ENCODE peak calls at places on chromosomes 16 and 17, in nine cellular contexts. M is HCT116; Z is LoVo; F is ovary; I is NCI-H524; X is CD8-positive, alpha-beta memory T cell; N is AG10803; D is psoas muscle; V is fibroblast of lung. O is an unnamed sample.

GRCh38 chr17:58913971-58914769 is 158.5 kb downstream of the PPM1E start:
- DNase-seq in M (no peak), Z (no peak), F (no peak), I (no peak), X (no peak), N (peak; percentile 63), D (no peak), V (peak; percentile 6), O (no peak)

GRCh38 chr17:20256144-20256543 is 211.2 kb downstream of the LGALS9B start:
- DNase-seq in M (no peak), Z (no peak), F (no peak), I (no peak), X (no peak), N (no peak), D (no peak), V (no peak), O (no peak)

GRCh38 chr17:1906622-1907021 is 76.8 kb downstream of the RPA1 start:
- DNase-seq in M (no peak), Z (no peak), F (no peak), I (no peak), X (no peak), N (no peak), D (no peak), V (no peak), O (no peak)

GRCh38 chr17:75153854-75154194 is 488 bp downstream of the JPT1 start:
- DNase-seq in M (no peak), Z (no peak), F (no peak), I (peak; percentile 50), X (peak; percentile 14), N (no peak), D (peak; percentile 54), V (no peak), O (no peak)

GRCh38 chr17:48439473-48439872 is 9.5 kb upstream of the SKAP1 start:
- DNase-seq in M (no peak), Z (no peak), F (no peak), I (no peak), X (no peak), N (no peak), D (no peak), V (no peak), O (no peak)

GRCh38 chr16:13012591-13012990 is 111.2 kb downstream of the SHISA9 start:
- DNase-seq in M (no peak), Z (no peak), F (no peak), I (no peak), X (no peak), N (no peak), D (no peak), V (no peak), O (peak; percentile 3)

GRCh38 chr16:79519448-79519847 is 81.1 kb downstream of the MAF start:
- DNase-seq in M (no peak), Z (no peak), F (no peak), I (no peak), X (no peak), N (no peak), D (peak; percentile 59), V (no peak), O (no peak)

GRCh38 chr17:12859520-12859919 is 70.2 kb downstream of the ARHGAP44 start:
- DNase-seq in M (no peak), Z (no peak), F (no peak), I (no peak), X (no peak), N (no peak), D (no peak), V (peak; percentile 33), O (no peak)

GRCh38 chr17:81804559-81805399 is 829 bp downstream of the GCGR start:
- DNase-seq in M (no peak), Z (no peak), F (no peak), I (no peak), X (no peak), N (no peak), D (no peak), V (no peak), O (peak; percentile 44)

GRCh38 chr17:51427259-51428255 is 167.2 kb downstream of the UTP18 start:
- DNase-seq in M (no peak), Z (no peak), F (no peak), I (peak; percentile 41), X (peak; percentile 48), N (no peak), D (no peak), V (no peak), O (no peak)

GRCh38 chr16:87033541-87034300 is 283.5 kb downstream of the C16orf95 start:
- DNase-seq in M (no peak), Z (no peak), F (no peak), I (no peak), X (no peak), N (no peak), D (no peak), V (peak; percentile 50), O (no peak)

GRCh38 chr17:77455111-77455877 is 314.5 kb downstream of the SEC14L1 start:
- DNase-seq in M (no peak), Z (no peak), F (no peak), I (no peak), X (no peak), N (peak; percentile 47), D (no peak), V (peak; percentile 99), O (no peak)

GRCh38 chr16:56662357-56663354 is 4.9 kb downstream of the MT1F start:
- DNase-seq in M (no peak), Z (no peak), F (no peak), I (no peak), X (no peak), N (no peak), D (no peak), V (no peak), O (peak; percentile 16)

GRCh38 chr17:58338907-58339774 is 10.5 kb upstream of the TSPOAP1 start:
- DNase-seq in M (no peak), Z (no peak), F (no peak), I (no peak), X (no peak), N (peak; percentile 80), D (peak; percentile 72), V (peak; percentile 82), O (peak; percentile 56)

GRCh38 chr16:89201467-89202377 is 1.4 kb upstream of the SLC22A31 start:
- DNase-seq in M (peak; percentile 84), Z (peak; percentile 75), F (peak; percentile 93), I (peak; percentile 66), X (peak; percentile 67), N (peak; percentile 42), D (peak; percentile 90), V (peak; percentile 31), O (peak; percentile 97)

GRCh38 chr16:89538286-89538685 is 22.2 kb upstream of the RPL13 start:
- DNase-seq in M (no peak), Z (no peak), F (no peak), I (no peak), X (no peak), N (no peak), D (no peak), V (no peak), O (no peak)

GRCh38 chr16:3098459-3099394 is at the start of gene ZSCAN10:
- DNase-seq in M (no peak), Z (no peak), F (no peak), I (no peak), X (no peak), N (no peak), D (peak; percentile 48), V (no peak), O (no peak)

GRCh38 chr16:67393111-67393789 is at the start of gene TPPP3:
- DNase-seq in M (no peak), Z (peak; percentile 26), F (peak; percentile 93), I (peak; percentile 87), X (peak; percentile 26), N (peak; percentile 69), D (peak; percentile 95), V (peak; percentile 71), O (peak; percentile 94)

GRCh38 chr17:59607817-59608403 is 11.8 kb upstream of the CLTC start:
- DNase-seq in M (no peak), Z (no peak), F (no peak), I (no peak), X (peak; percentile 3), N (no peak), D (no peak), V (no peak), O (peak; percentile 13)

GRCh38 chr17:354651-355556 is 2.3 kb upstream of the RPH3AL start:
- DNase-seq in M (no peak), Z (no peak), F (no peak), I (no peak), X (no peak), N (no peak), D (no peak), V (no peak), O (peak; percentile 44)

GRCh38 chr16:70402916-70403659 is 35.8 kb downstream of the ST3GAL2 start:
- DNase-seq in M (no peak), Z (no peak), F (no peak), I (no peak), X (no peak), N (peak; percentile 38), D (no peak), V (peak; percentile 9), O (no peak)

O was measured in nephron progenitor cell.